ENCODE peak calls at places on chromosomes 13 and 19, in four cellular contexts. Y is SK-N-SH, E is HepG2, D is GM12878. K is an unnamed sample.

GRCh38 chr13:109485136-109485794 is 301.1 kb downstream of the IRS2 start:
- DNase-seq in Y (no peak), E (no peak), D (no peak), K (no peak)

GRCh38 chr19:18452386-18452785 is 14.5 kb upstream of the ISYNA1 start:
- DNase-seq in Y (no peak), E (no peak), D (no peak), K (no peak)

GRCh38 chr13:101157261-101157660 is 259.0 kb downstream of the NALCN start:
- DNase-seq in Y (no peak), E (no peak), D (no peak), K (no peak)

GRCh38 chr19:423691-424466 is 14.9 kb upstream of the C2CD4C start:
- DNase-seq in Y (no peak), E (no peak), D (no peak), K (no peak)

GRCh38 chr19:24054044-24054935 is 32.7 kb upstream of the ZNF254 start:
- DNase-seq in Y (no peak), E (peak), D (no peak), K (no peak)

GRCh38 chr13:109746364-109746763 is 40.0 kb downstream of the IRS2 start:
- DNase-seq in Y (no peak), E (no peak), D (no peak), K (no peak)

GRCh38 chr19:47561440-47562045 is 11.4 kb downstream of the ZNF541 start:
- DNase-seq in Y (no peak), E (no peak), D (no peak), K (no peak)

GRCh38 chr13:105202384-105202783 is 1333.1 kb downstream of the EFNB2 start:
- DNase-seq in Y (peak), E (no peak), D (no peak), K (peak)

GRCh38 chr19:13078897-13079541 is 23.6 kb downstream of the LYL1 start:
- DNase-seq in Y (no peak), E (no peak), D (no peak), K (peak)

GRCh38 chr19:49512970-49513745 is 697 bp downstream of the FCGRT start:
- DNase-seq in Y (peak), E (peak), D (no peak), K (peak)

GRCh38 chr19:13830761-13831481 is 35.7 kb downstream of the ZSWIM4 start:
- DNase-seq in Y (no peak), E (no peak), D (no peak), K (no peak)

GRCh38 chr19:5823579-5824281 is 15.8 kb downstream of the FUT6 start:
- DNase-seq in Y (peak), E (no peak), D (no peak), K (peak)

GRCh38 chr13:26007774-26008173 is 44.0 kb downstream of the SHISA2 start:
- DNase-seq in Y (no peak), E (no peak), D (no peak), K (no peak)

GRCh38 chr13:68056816-68057710 is 826.9 kb upstream of the PCDH9 start:
- DNase-seq in Y (no peak), E (peak), D (no peak), K (no peak)

GRCh38 chr13:100300708-100301107 is 211.8 kb downstream of the PCCA start:
- DNase-seq in Y (no peak), E (no peak), D (no peak), K (no peak)

GRCh38 chr13:62251734-62252133 is 836.1 kb upstream of the PCDH20 start:
- DNase-seq in Y (peak), E (no peak), D (no peak), K (no peak)

GRCh38 chr19:43638991-43639494 is 607 bp downstream of the CADM4 start:
- DNase-seq in Y (no peak), E (no peak), D (no peak), K (no peak)

GRCh38 chr13:93220073-93220472 is 6.5 kb upstream of the GPC6 start:
- DNase-seq in Y (no peak), E (no peak), D (no peak), K (no peak)

GRCh38 chr13:107553838-107554237 is 661.5 kb downstream of the LIG4 start:
- DNase-seq in Y (peak), E (no peak), D (no peak), K (no peak)

GRCh38 chr13:28408235-28408848 is 86.6 kb downstream of the FLT1 start:
- DNase-seq in Y (no peak), E (no peak), D (no peak), K (peak)

GRCh38 chr13:99067160-99067985 is 89.5 kb upstream of the DOCK9 start:
- DNase-seq in Y (no peak), E (peak), D (no peak), K (no peak)

GRCh38 chr19:44512326-44513298 is 12.3 kb upstream of the ZNF180 start:
- DNase-seq in Y (peak), E (peak), D (no peak), K (peak)

GRCh38 chr13:49563513-49563912 is 21.8 kb downstream of the RCBTB1 start:
- DNase-seq in Y (no peak), E (no peak), D (no peak), K (peak)
- TF ChIP-seq GABPA in Y (no peak), E (no peak), D (no peak), K (no peak)

GRCh38 chr19:41527079-41527478 is 48.9 kb upstream of the CEACAM21 start:
- DNase-seq in Y (no peak), E (no peak), D (no peak), K (no peak)
- TF ChIP-seq POLR2AphosphoS5 in Y (no peak), E (no peak), D (no peak), K (no peak)

GRCh38 chr13:78413887-78414553 is 189.3 kb downstream of the POU4F1 start:
- DNase-seq in Y (no peak), E (no peak), D (no peak), K (no peak)
- TF ChIP-seq GABPA in Y (no peak), E (no peak), D (no peak), K (no peak)

DNA sequence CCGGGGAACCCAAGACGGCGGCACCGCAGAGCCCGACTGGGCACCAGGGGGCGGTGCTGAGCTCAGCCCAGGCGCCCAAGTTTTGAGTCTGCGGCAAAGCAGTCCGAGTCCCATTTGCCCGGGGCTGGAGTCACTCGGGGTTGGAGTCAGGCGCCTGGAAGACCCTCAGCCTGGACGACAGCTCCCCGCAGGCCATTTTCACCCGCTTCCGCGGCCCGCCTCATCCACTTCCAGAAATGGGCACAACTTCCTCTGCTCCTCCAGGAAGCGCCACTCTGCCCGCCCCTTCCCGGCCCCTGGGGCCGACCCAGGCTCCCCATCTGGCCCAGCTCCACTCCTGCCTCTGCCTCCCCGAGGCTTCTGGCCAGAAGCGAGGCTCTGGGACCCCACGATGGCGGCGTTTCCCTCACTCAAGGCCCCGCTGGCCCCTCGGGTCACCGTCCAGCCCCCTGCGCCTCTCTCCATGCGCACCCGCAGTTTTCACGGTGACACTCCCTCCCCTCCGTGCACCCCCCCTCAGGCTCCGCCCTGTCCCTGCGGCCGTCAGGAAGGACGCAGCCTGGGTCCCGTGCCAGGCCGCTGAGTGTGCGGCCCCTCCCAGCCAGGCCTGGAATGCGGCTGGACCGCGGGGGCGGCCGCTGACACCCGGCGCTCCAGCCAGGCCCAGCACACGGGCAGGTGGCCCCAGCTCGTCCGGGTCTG is 4.9 kb downstream of the SERTAD1 start:
- DNase-seq in Y (peak), E (peak), D (no peak), K (peak)
- TF ChIP-seq POLR2AphosphoS5 in Y (no peak), E (peak), D (peak), K (peak)

GRCh38 chr19:45668342-45668871 is 386 bp downstream of the GIPR start:
- DNase-seq in Y (no peak), E (no peak), D (no peak), K (no peak)

GRCh38 chr19:45667620-45668341 is at the start of gene GIPR:
- DNase-seq in Y (peak), E (peak), D (no peak), K (no peak)

GRCh38 chr19:45676851-45677263 is 8.8 kb downstream of the GIPR start:
- DNase-seq in Y (no peak), E (no peak), D (no peak), K (no peak)

GRCh38 chr19:45670670-45671453 is 2.8 kb downstream of the GIPR start:
- DNase-seq in Y (peak), E (peak), D (peak), K (no peak)
- TF ChIP-seq GABPA in Y (no peak), E (peak), D (no peak), K (no peak)

GRCh38 chr13:45885194-45885593 is 33.6 kb upstream of the SIAH3 start:
- DNase-seq in Y (no peak), E (no peak), D (no peak), K (no peak)
- TF ChIP-seq POLR2AphosphoS5 in Y (no peak), E (no peak), D (no peak), K (no peak)

DNA sequence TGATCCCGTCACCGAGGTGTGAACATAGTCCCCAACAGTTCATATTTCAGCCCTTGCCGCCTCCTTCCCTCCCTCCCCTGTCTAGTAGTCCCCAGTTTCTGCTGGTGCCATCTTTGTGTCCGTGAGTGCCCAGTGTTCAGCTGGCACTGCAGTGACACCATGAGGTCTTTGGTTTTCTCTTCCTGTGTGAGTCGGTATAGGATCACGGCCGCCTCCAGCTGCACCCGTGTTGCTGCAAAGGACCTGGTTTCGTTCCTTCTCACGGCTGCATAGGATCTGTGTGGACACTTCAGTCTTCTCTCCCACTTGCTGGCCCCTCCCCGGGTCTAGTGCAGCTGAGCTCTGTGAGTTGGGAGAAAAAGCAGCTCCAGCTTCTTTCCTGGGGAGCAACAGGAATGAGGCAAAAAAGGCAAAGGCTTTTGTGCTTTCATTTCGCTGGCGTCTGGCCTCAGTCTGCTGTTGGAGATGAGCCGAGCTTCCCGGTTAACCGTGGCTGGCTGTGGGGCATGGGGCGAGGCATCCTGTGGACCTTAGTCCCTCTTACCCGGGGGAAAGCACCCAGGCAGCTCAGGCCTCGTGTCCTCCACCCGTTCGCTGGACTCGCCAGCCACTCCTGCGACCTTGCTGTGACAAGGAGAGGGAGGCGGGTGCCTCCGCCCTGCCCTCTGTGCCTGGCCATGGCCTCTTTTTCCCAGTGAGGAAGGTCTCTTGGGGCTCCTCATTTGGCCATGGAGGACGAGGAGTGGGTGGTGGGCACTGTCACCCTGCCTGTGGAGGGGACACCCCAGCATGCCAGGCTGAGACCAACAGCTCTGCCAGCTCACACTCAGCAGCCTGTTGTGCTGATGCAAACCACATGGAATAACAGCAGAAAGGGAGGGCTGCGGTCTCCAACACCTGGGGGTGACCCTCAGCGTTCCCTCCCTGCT is 196.5 kb downstream of the TEX29 start:
- DNase-seq in Y (no peak), E (no peak), D (no peak), K (no peak)
- TF ChIP-seq GABPA in Y (no peak), E (no peak), D (no peak), K (no peak)

GRCh38 chr19:2081873-2082810 is 14.0 kb downstream of the MOB3A start:
- DNase-seq in Y (peak), E (no peak), D (no peak), K (peak)
- TF ChIP-seq POLR2AphosphoS5 in Y (no peak), E (no peak), D (peak), K (peak)

DNA sequence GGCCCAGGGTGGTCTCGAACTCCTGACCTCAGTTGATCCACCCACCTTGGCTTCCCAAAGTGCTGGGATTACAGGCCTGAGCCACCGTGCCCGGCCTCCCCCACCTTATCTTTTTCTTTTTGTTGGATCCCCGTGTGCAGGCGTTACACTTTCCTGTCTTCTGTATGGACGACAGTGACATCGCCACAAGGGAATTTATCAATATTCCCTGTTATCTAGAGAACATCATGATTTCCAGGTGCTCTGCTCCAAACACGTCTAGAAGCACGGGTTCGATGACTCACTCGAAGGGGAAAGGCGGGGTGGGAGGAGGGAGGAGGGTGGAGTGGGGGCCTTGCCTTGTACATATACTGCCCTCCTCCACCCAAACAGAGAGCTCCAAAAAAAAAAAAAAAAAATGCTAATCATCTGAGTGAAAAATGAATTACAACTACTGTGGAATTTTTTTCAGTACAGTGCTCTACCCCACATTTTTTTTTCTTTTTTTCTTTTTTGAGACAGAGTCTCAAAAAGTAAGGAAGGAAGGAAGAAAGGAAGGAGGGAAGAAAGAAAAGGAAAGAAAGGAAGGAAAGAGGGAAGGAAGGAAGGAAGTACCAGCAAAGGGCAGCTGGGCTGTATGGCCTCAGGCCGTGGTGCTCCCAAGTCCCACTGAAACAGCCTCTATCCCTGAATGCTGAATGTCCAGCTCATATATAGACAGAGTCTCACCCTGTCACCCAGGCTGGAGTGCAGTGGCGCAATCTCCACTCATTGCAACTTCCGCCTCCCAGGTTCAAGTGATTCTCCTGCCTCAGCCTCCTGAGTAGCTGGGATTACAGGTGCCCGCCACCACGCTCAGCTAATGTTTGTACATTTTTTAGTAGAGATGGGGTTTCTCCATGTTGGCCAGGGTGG is 36.8 kb downstream of the INSR start:
- DNase-seq in Y (no peak), E (peak), D (no peak), K (peak)
- TF ChIP-seq GABPA in Y (no peak), E (no peak), D (no peak), K (no peak)

K was measured in HL-60.